ENCODE peak calls at places on chromosomes 7 and 10, in five cellular contexts. X is mammary epithelial cell, K is AG04450, S is cardiac muscle cell, V is ascending aorta. P is an unnamed sample.

GRCh38 chr7:102991540-102992214 is 78.9 kb downstream of the LRRC17 start:
- DNase-seq in X (peak), K (peak), S (peak), V (no peak), P (peak)

GRCh38 chr7:77862691-77863090 is 64.1 kb downstream of the PHTF2 start:
- DNase-seq in X (no peak), K (no peak), S (no peak), V (no peak), P (no peak)

GRCh38 chr10:62020362-62020730 is 118.8 kb downstream of the ARID5B start:
- DNase-seq in X (no peak), K (no peak), S (no peak), V (no peak), P (no peak)

GRCh38 chr7:18541189-18541870 is 45.8 kb downstream of the HDAC9 start:
- DNase-seq in X (no peak), K (no peak), S (peak), V (peak), P (no peak)

GRCh38 chr10:12181065-12181775 is 14.5 kb downstream of the NUDT5 start:
- DNase-seq in X (no peak), K (no peak), S (peak), V (no peak), P (peak)

GRCh38 chr7:2870471-2870941 is 26.4 kb upstream of the GNA12 start:
- DNase-seq in X (peak), K (no peak), S (peak), V (peak), P (peak)

GRCh38 chr7:2876031-2876862 is 32.1 kb upstream of the GNA12 start:
- DNase-seq in X (peak), K (no peak), S (peak), V (no peak), P (peak)

GRCh38 chr7:141649137-141649864 is 52.7 kb downstream of the DENND11 start:
- DNase-seq in X (no peak), K (no peak), S (no peak), V (no peak), P (no peak)

GRCh38 chr7:137953692-137954470 is 48.0 kb downstream of the CREB3L2 start:
- DNase-seq in X (peak), K (no peak), S (peak), V (no peak), P (peak)

GRCh38 chr7:47937065-47937687 is 11.1 kb downstream of the PKD1L1 start:
- DNase-seq in X (no peak), K (no peak), S (no peak), V (no peak), P (no peak)

GRCh38 chr7:94179466-94179865 is 175.3 kb upstream of the BET1 start:
- DNase-seq in X (no peak), K (no peak), S (no peak), V (no peak), P (peak)

GRCh38 chr7:127654404-127655392 is 2.7 kb downstream of the SND1 start:
- DNase-seq in X (peak), K (no peak), S (peak), V (no peak), P (peak)

GRCh38 chr7:37408885-37409248 is 39.8 kb downstream of the ELMO1 start:
- DNase-seq in X (no peak), K (no peak), S (no peak), V (no peak), P (no peak)

GRCh38 chr7:37411444-37412034 is 37.1 kb downstream of the ELMO1 start:
- DNase-seq in X (no peak), K (no peak), S (no peak), V (no peak), P (no peak)

GRCh38 chr7:37410305-37411209 is 38.1 kb downstream of the ELMO1 start:
- DNase-seq in X (no peak), K (no peak), S (no peak), V (no peak), P (no peak)

GRCh38 chr7:37408241-37408884 is 40.3 kb downstream of the ELMO1 start:
- DNase-seq in X (no peak), K (no peak), S (no peak), V (no peak), P (no peak)

DNA sequence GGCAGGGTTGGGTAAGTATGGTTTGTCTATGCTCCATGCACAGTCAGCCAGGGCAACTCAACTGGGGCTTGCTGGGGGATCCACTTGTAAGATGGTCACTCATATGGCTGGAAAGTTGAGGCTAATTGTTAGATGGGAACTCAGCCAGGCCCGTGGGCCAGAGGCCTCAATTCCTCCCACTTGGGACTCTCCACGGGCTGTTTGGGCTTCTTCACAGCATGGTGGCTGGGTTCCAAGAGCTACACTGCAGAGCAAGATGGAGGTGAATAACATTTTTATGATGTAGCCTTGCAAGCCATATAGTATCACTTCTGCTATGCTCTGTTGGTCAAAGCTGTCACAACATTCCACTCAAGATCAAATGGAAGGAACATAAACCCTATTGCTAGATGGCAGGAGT is 39.2 kb downstream of the ELMO1 start:
- DNase-seq in X (no peak), K (no peak), S (no peak), V (no peak), P (no peak)
- H3K4me3 ChIP-seq in X (no peak), K (no peak), S (no peak), V (no peak), P (no peak)

DNA sequence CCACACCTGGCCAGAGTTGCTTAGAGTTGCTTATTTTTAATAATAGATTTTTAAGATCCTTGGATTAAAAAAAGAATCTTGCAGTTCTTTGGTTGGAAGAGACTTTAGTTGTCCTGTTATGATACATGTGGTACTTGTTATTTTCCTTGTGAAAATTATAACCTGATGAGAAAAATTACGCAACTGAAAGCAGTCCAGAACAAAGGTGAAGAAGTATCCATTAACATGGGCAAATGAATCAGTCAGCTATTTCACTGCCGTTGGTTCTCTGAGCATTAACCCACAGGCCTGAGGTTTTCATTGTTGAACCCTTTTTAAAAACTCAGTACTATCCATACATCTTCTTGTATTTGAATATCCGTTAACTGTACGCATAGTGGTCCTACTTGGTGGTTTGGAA is 68.2 kb downstream of the GALNT11 start:
- DNase-seq in X (no peak), K (no peak), S (no peak), V (no peak), P (no peak)
- H3K4me3 ChIP-seq in X (no peak), K (no peak), S (no peak), V (no peak), P (no peak)

DNA sequence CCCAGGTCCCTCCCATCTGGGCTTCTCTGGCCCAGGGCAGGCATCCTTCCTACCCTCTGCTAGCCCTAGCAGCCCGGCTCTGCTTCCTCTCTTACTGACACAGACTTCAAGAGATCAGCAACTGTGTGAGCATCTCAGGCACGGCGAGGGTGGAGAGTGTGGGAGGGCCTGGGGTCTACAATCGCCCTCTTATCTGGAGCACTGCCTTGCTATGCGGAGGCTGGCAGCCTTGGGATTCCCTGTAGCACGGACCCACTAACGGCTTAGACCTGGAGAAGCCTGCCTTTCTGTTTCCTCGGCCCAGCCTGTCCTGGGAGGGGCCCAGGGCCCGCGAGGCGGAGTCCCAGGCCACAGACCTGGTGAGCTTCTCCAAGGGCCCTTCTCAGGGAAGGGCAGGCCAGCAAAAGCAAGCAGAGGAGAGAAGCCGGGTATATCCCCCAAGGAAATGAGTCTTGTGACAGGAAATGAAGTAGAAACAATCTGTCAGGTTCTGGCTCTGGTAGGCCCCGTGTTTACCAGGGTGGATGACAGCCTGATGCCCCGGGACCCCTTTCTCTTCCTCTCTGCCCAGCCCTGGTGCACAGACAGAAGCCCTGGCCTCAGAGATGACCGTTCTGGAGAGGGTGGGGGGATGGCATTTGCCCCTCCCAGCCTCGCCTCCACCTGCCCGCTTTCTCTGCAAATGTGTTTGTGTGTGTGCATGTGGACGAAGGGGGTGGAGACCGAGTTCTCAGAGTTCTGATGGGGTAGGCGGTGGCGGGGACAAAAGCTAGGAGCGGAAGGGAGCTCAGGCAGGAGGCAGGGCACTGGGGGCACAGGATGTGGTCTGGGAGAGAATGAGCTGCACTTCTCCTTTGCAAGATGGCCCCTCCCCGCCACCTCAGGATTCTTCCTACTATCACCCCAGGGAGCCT is 2.5 kb downstream of the LRCH4 start:
- DNase-seq in X (no peak), K (no peak), S (peak), V (peak), P (peak)
- H3K4me3 ChIP-seq in X (no peak), K (peak), S (no peak), V (no peak), P (no peak)

GRCh38 chr7:130708766-130709165 is 22.4 kb upstream of the TSGA13 start:
- DNase-seq in X (no peak), K (no peak), S (no peak), V (no peak), P (no peak)

GRCh38 chr7:130708001-130708400 is 21.7 kb upstream of the TSGA13 start:
- DNase-seq in X (no peak), K (no peak), S (no peak), V (no peak), P (no peak)

GRCh38 chr7:130712416-130712815 is 21.6 kb downstream of the KLF14 start:
- DNase-seq in X (no peak), K (no peak), S (no peak), V (no peak), P (no peak)
- H3K4me3 ChIP-seq in X (no peak), K (no peak), S (no peak), V (no peak), P (no peak)

GRCh38 chr7:35757574-35757973 is 43.3 kb upstream of the SEPTIN7 start:
- DNase-seq in X (no peak), K (no peak), S (no peak), V (no peak), P (no peak)

GRCh38 chr7:35755711-35756110 is 45.1 kb upstream of the SEPTIN7 start:
- DNase-seq in X (no peak), K (no peak), S (peak), V (no peak), P (peak)

GRCh38 chr7:35752727-35753126 is 48.1 kb upstream of the SEPTIN7 start:
- DNase-seq in X (no peak), K (no peak), S (no peak), V (no peak), P (no peak)

GRCh38 chr7:35754741-35755140 is 46.1 kb upstream of the SEPTIN7 start:
- DNase-seq in X (no peak), K (no peak), S (peak), V (no peak), P (no peak)

GRCh38 chr7:35753761-35754603 is 46.9 kb upstream of the SEPTIN7 start:
- DNase-seq in X (no peak), K (no peak), S (peak), V (no peak), P (no peak)
- H3K4me3 ChIP-seq in X (no peak), K (no peak), S (no peak), V (no peak), P (no peak)

GRCh38 chr10:86959737-86960002 is 1.3 kb downstream of the SNCG start:
- DNase-seq in X (no peak), K (no peak), S (no peak), V (no peak), P (no peak)
- H3K4me3 ChIP-seq in X (no peak), K (no peak), S (no peak), V (no peak), P (no peak)

DNA sequence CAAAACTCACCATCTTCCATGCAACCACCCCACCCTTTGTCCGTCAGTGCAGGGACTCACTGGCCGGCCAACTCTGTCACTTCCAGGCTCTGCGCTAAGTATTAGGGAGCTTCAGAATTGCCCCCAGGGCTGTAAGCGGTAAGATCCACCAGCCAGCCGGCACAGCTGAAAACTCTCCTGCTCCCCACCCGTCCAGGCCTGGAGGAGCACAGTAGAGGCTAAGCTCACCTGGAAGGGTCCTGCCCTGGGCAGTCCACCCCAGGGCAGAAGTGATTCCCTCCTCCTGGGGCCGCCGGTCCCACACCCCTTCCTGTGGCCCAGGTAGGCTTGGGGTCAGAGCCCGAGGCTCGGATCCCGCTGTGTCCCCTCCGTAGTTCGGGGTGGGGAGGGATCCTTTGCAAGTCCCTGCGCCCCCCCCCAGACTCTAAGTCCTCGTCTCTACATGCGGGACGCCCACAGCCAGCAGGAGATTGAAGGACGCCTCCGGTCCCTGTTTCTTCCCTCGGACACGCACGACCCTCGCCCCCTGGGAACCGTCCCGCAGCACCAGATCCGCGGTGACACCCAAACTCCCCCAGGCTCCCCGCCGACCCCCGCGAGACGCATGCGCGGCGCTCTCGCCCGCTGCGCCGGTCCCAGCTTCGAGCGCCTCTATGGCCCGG is 138.9 kb downstream of the ARHGAP22 start:
- DNase-seq in X (peak), K (no peak), S (no peak), V (no peak), P (peak)
- H3K4me3 ChIP-seq in X (no peak), K (no peak), S (peak), V (peak), P (peak)

GRCh38 chr7:118944271-118944670 is 719.8 kb downstream of the ANKRD7 start:
- DNase-seq in X (no peak), K (no peak), S (no peak), V (no peak), P (no peak)

GRCh38 chr7:118949031-118949430 is 724.5 kb downstream of the ANKRD7 start:
- DNase-seq in X (peak), K (no peak), S (no peak), V (no peak), P (peak)

GRCh38 chr7:118946283-118946682 is 721.8 kb downstream of the ANKRD7 start:
- DNase-seq in X (no peak), K (no peak), S (no peak), V (no peak), P (no peak)

DNA sequence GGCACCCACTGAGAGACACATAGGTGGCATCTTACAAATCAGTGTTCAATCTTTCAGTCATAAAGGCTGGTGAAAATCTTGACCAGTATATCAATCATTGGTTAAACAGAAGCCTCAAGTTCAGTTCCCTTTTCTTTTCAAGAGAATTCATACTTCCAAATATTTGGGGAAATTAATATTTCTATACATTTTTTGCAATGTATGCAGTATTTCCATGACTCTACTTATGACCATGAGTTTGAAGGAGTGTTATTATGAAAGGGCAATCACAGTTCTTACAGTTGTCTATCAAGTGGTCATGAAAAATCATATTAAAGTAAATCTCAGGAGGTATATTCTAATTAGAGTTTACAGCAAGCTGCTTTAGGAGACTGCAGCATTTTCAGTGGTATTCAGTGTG is 724.0 kb downstream of the ANKRD7 start:
- DNase-seq in X (no peak), K (no peak), S (no peak), V (no peak), P (no peak)
- H3K4me3 ChIP-seq in X (no peak), K (no peak), S (no peak), V (no peak), P (no peak)

P was measured in bronchial epithelial cell.